ENCODE peak calls at places on chromosomes 2 and 18, in six cellular contexts. K is NCI-H1092; L is GM23338; T is uterus; V is LoVo; A is stimulated activated CD4-positive, alpha-beta T cell treated with anti-CD3 and anti-CD28 coated beads, TNF-alpha, amount 100 ng/mL, for 24 hours. B is an unnamed sample.

GRCh38 chr2:241482126-241482525 is 26.3 kb downstream of the STK25 start:
- DNase-seq in K (no peak), L (no peak), T (no peak), V (no peak), A (no peak), B (no peak)

GRCh38 chr2:180983468-180984388 is 3.3 kb downstream of the UBE2E3 start:
- DNase-seq in K (no peak), L (peak; percentile 75), T (no peak), V (peak; percentile 56), A (no peak), B (no peak)

GRCh38 chr18:7941533-7941932 is 374.4 kb downstream of the PTPRM start:
- DNase-seq in K (peak; percentile 82), L (no peak), T (no peak), V (no peak), A (no peak), B (no peak)

GRCh38 chr2:118911166-118911565 is 30.8 kb upstream of the MARCO start:
- DNase-seq in K (no peak), L (no peak), T (no peak), V (no peak), A (no peak), B (no peak)

GRCh38 chr2:171320208-171320621 is 113.6 kb downstream of the METTL8 start:
- DNase-seq in K (no peak), L (no peak), T (no peak), V (no peak), A (no peak), B (no peak)

GRCh38 chr2:181771355-181771754 is 91.0 kb upstream of the NEUROD1 start:
- DNase-seq in K (no peak), L (no peak), T (no peak), V (no peak), A (no peak), B (no peak)

GRCh38 chr18:34802938-34803337 is 92.8 kb downstream of the DTNA start:
- DNase-seq in K (no peak), L (no peak), T (no peak), V (no peak), A (no peak), B (no peak)

GRCh38 chr2:24015562-24016375 is 5.9 kb downstream of the MFSD2B start:
- DNase-seq in K (no peak), L (peak; percentile 44), T (no peak), V (peak; percentile 58), A (no peak), B (no peak)

GRCh38 chr2:239908308-239908707 is 116.8 kb downstream of the NDUFA10 start:
- DNase-seq in K (no peak), L (no peak), T (no peak), V (no peak), A (no peak), B (no peak)

GRCh38 chr2:238551091-238551490 is 124.4 kb downstream of the ASB1 start:
- DNase-seq in K (no peak), L (no peak), T (no peak), V (no peak), A (no peak), B (no peak)

GRCh38 chr2:53490659-53491058 is 276.9 kb upstream of the CHAC2 start:
- DNase-seq in K (peak; percentile 46), L (no peak), T (peak; percentile 68), V (no peak), A (no peak), B (no peak)

GRCh38 chr2:9844036-9844483 is 786 bp downstream of the TAF1B start:
- DNase-seq in K (no peak), L (peak; percentile 29), T (no peak), V (no peak), A (peak; percentile 9), B (no peak)

GRCh38 chr2:127630409-127631183 is 15.4 kb upstream of the GPR17 start:
- DNase-seq in K (no peak), L (no peak), T (peak; percentile 28), V (no peak), A (no peak), B (no peak)

GRCh38 chr2:99804969-99805368 is 315.2 kb upstream of the REV1 start:
- DNase-seq in K (no peak), L (no peak), T (no peak), V (no peak), A (no peak), B (no peak)

GRCh38 chr2:1990151-1990589 is 245.9 kb upstream of the PXDN start:
- DNase-seq in K (no peak), L (no peak), T (no peak), V (no peak), A (no peak), B (no peak)